ENCODE peak calls at places on chromosome 11, in six cellular contexts. One of them, this sample, is unnamed.

GRCh38 chr11:130872102-130872501 is 44.2 kb downstream of the SNX19 start:
- DNase-seq in mucosa of gallbladder: no peak
- DNase-seq in stimulated activated CD4-positive, alpha-beta T cell treated with anti-CD3 and anti-CD28 coated beads, Interleukin-15, amount 100 ng/mL, for 1 hour: no peak
- DNase-seq in Right ventricle myocardium superior: no peak
- DNase-seq in occipital lobe: no peak
- DNase-seq in COR-L47: no peak
- DNase-seq in this sample: no peak

GRCh38 chr11:60761436-60762190 is 4.9 kb downstream of the MS4A15 start:
- DNase-seq in mucosa of gallbladder: no peak
- DNase-seq in occipital lobe: no peak
- DNase-seq in COR-L47: no peak
- DNase-seq in stimulated activated CD4-positive, alpha-beta T cell treated with anti-CD3 and anti-CD28 coated beads, Interleukin-15, amount 100 ng/mL, for 1 hour: no peak
- DNase-seq in Right ventricle myocardium superior: no peak
- DNase-seq in this sample: no peak

GRCh38 chr11:62664405-62665074 is 470 bp downstream of the C11orf98 start:
- DNase-seq in Right ventricle myocardium superior: no peak
- DNase-seq in occipital lobe: peak
- DNase-seq in stimulated activated CD4-positive, alpha-beta T cell treated with anti-CD3 and anti-CD28 coated beads, Interleukin-15, amount 100 ng/mL, for 1 hour: peak
- DNase-seq in COR-L47: peak
- DNase-seq in mucosa of gallbladder: no peak
- DNase-seq in this sample: peak

GRCh38 chr11:11661356-11662040 is 39.7 kb upstream of the GALNT18 start:
- DNase-seq in Right ventricle myocardium superior: no peak
- DNase-seq in occipital lobe: no peak
- DNase-seq in mucosa of gallbladder: no peak
- DNase-seq in COR-L47: no peak
- DNase-seq in stimulated activated CD4-positive, alpha-beta T cell treated with anti-CD3 and anti-CD28 coated beads, Interleukin-15, amount 100 ng/mL, for 1 hour: no peak
- DNase-seq in this sample: no peak

GRCh38 chr11:130834886-130835285 is 81.4 kb downstream of the SNX19 start:
- DNase-seq in stimulated activated CD4-positive, alpha-beta T cell treated with anti-CD3 and anti-CD28 coated beads, Interleukin-15, amount 100 ng/mL, for 1 hour: no peak
- DNase-seq in Right ventricle myocardium superior: no peak
- DNase-seq in mucosa of gallbladder: no peak
- DNase-seq in occipital lobe: no peak
- DNase-seq in COR-L47: no peak
- DNase-seq in this sample: no peak

GRCh38 chr11:10654211-10655150 is 39.1 kb downstream of the IRAG1 start:
- DNase-seq in COR-L47: no peak
- DNase-seq in Right ventricle myocardium superior: no peak
- DNase-seq in stimulated activated CD4-positive, alpha-beta T cell treated with anti-CD3 and anti-CD28 coated beads, Interleukin-15, amount 100 ng/mL, for 1 hour: no peak
- DNase-seq in occipital lobe: no peak
- DNase-seq in mucosa of gallbladder: no peak
- DNase-seq in this sample: no peak

GRCh38 chr11:66124564-66124963 is 54.5 kb downstream of the PACS1 start:
- DNase-seq in stimulated activated CD4-positive, alpha-beta T cell treated with anti-CD3 and anti-CD28 coated beads, Interleukin-15, amount 100 ng/mL, for 1 hour: no peak
- DNase-seq in Right ventricle myocardium superior: no peak
- DNase-seq in occipital lobe: no peak
- DNase-seq in COR-L47: no peak
- DNase-seq in mucosa of gallbladder: no peak
- DNase-seq in this sample: peak

GRCh38 chr11:65743928-65744698 is 23.5 kb upstream of the RNASEH2C start:
- DNase-seq in occipital lobe: no peak
- DNase-seq in stimulated activated CD4-positive, alpha-beta T cell treated with anti-CD3 and anti-CD28 coated beads, Interleukin-15, amount 100 ng/mL, for 1 hour: no peak
- DNase-seq in mucosa of gallbladder: no peak
- DNase-seq in COR-L47: peak
- DNase-seq in Right ventricle myocardium superior: peak
- DNase-seq in this sample: no peak

GRCh38 chr11:125063429-125064043 is 431 bp downstream of the SLC37A2 start:
- DNase-seq in mucosa of gallbladder: peak
- DNase-seq in COR-L47: no peak
- DNase-seq in occipital lobe: no peak
- DNase-seq in stimulated activated CD4-positive, alpha-beta T cell treated with anti-CD3 and anti-CD28 coated beads, Interleukin-15, amount 100 ng/mL, for 1 hour: no peak
- DNase-seq in Right ventricle myocardium superior: no peak
- DNase-seq in this sample: no peak

GRCh38 chr11:81059356-81059755 is 1618.5 kb upstream of the TENM4 start:
- DNase-seq in COR-L47: no peak
- DNase-seq in mucosa of gallbladder: no peak
- DNase-seq in Right ventricle myocardium superior: no peak
- DNase-seq in stimulated activated CD4-positive, alpha-beta T cell treated with anti-CD3 and anti-CD28 coated beads, Interleukin-15, amount 100 ng/mL, for 1 hour: no peak
- DNase-seq in occipital lobe: no peak
- DNase-seq in this sample: no peak

GRCh38 chr11:65637794-65638317 is at the start of gene SIPA1:
- DNase-seq in Right ventricle myocardium superior: peak
- DNase-seq in stimulated activated CD4-positive, alpha-beta T cell treated with anti-CD3 and anti-CD28 coated beads, Interleukin-15, amount 100 ng/mL, for 1 hour: peak
- DNase-seq in occipital lobe: peak
- DNase-seq in mucosa of gallbladder: peak
- DNase-seq in COR-L47: peak
- DNase-seq in this sample: no peak

GRCh38 chr11:78218707-78219492 is 30.2 kb downstream of the USP35 start:
- DNase-seq in occipital lobe: no peak
- DNase-seq in Right ventricle myocardium superior: no peak
- DNase-seq in stimulated activated CD4-positive, alpha-beta T cell treated with anti-CD3 and anti-CD28 coated beads, Interleukin-15, amount 100 ng/mL, for 1 hour: no peak
- DNase-seq in mucosa of gallbladder: no peak
- DNase-seq in COR-L47: no peak
- DNase-seq in this sample: no peak

GRCh38 chr11:119779195-119780071 is 50.4 kb upstream of the NECTIN1 start:
- DNase-seq in COR-L47: no peak
- DNase-seq in Right ventricle myocardium superior: peak
- DNase-seq in mucosa of gallbladder: no peak
- DNase-seq in occipital lobe: no peak
- DNase-seq in stimulated activated CD4-positive, alpha-beta T cell treated with anti-CD3 and anti-CD28 coated beads, Interleukin-15, amount 100 ng/mL, for 1 hour: no peak
- DNase-seq in this sample: no peak

GRCh38 chr11:75850787-75851186 is 35.8 kb downstream of the UVRAG start:
- DNase-seq in mucosa of gallbladder: no peak
- DNase-seq in Right ventricle myocardium superior: no peak
- DNase-seq in COR-L47: no peak
- DNase-seq in occipital lobe: no peak
- DNase-seq in stimulated activated CD4-positive, alpha-beta T cell treated with anti-CD3 and anti-CD28 coated beads, Interleukin-15, amount 100 ng/mL, for 1 hour: no peak
- DNase-seq in this sample: no peak

GRCh38 chr11:47950396-47950795 is 30.0 kb upstream of the PTPRJ start:
- DNase-seq in Right ventricle myocardium superior: no peak
- DNase-seq in COR-L47: no peak
- DNase-seq in stimulated activated CD4-positive, alpha-beta T cell treated with anti-CD3 and anti-CD28 coated beads, Interleukin-15, amount 100 ng/mL, for 1 hour: peak
- DNase-seq in occipital lobe: no peak
- DNase-seq in mucosa of gallbladder: no peak
- DNase-seq in this sample: no peak

GRCh38 chr11:11982975-11983374 is 25.5 kb downstream of the DKK3 start:
- DNase-seq in mucosa of gallbladder: no peak
- DNase-seq in occipital lobe: no peak
- DNase-seq in stimulated activated CD4-positive, alpha-beta T cell treated with anti-CD3 and anti-CD28 coated beads, Interleukin-15, amount 100 ng/mL, for 1 hour: no peak
- DNase-seq in Right ventricle myocardium superior: no peak
- DNase-seq in COR-L47: no peak
- DNase-seq in this sample: no peak

GRCh38 chr11:92227954-92228935 is 3.6 kb downstream of the FAT3 start:
- DNase-seq in COR-L47: peak
- DNase-seq in Right ventricle myocardium superior: no peak
- DNase-seq in mucosa of gallbladder: no peak
- DNase-seq in occipital lobe: peak
- DNase-seq in stimulated activated CD4-positive, alpha-beta T cell treated with anti-CD3 and anti-CD28 coated beads, Interleukin-15, amount 100 ng/mL, for 1 hour: no peak
- DNase-seq in this sample: no peak

GRCh38 chr11:126607374-126607773 is 251.9 kb downstream of the ST3GAL4 start:
- DNase-seq in occipital lobe: peak
- DNase-seq in stimulated activated CD4-positive, alpha-beta T cell treated with anti-CD3 and anti-CD28 coated beads, Interleukin-15, amount 100 ng/mL, for 1 hour: no peak
- DNase-seq in mucosa of gallbladder: peak
- DNase-seq in COR-L47: peak
- DNase-seq in Right ventricle myocardium superior: no peak
- DNase-seq in this sample: peak

GRCh38 chr11:24373516-24373915 is 123.3 kb upstream of the LUZP2 start:
- DNase-seq in mucosa of gallbladder: no peak
- DNase-seq in stimulated activated CD4-positive, alpha-beta T cell treated with anti-CD3 and anti-CD28 coated beads, Interleukin-15, amount 100 ng/mL, for 1 hour: no peak
- DNase-seq in occipital lobe: no peak
- DNase-seq in Right ventricle myocardium superior: no peak
- DNase-seq in COR-L47: no peak
- DNase-seq in this sample: no peak

GRCh38 chr11:114082415-114082748 is 22.9 kb downstream of the ZBTB16 start:
- DNase-seq in Right ventricle myocardium superior: no peak
- DNase-seq in mucosa of gallbladder: no peak
- DNase-seq in COR-L47: no peak
- DNase-seq in stimulated activated CD4-positive, alpha-beta T cell treated with anti-CD3 and anti-CD28 coated beads, Interleukin-15, amount 100 ng/mL, for 1 hour: no peak
- DNase-seq in occipital lobe: no peak
- DNase-seq in this sample: no peak

GRCh38 chr11:131889146-131889577 is 518.7 kb downstream of the NTM start:
- DNase-seq in mucosa of gallbladder: no peak
- DNase-seq in Right ventricle myocardium superior: no peak
- DNase-seq in COR-L47: peak
- DNase-seq in stimulated activated CD4-positive, alpha-beta T cell treated with anti-CD3 and anti-CD28 coated beads, Interleukin-15, amount 100 ng/mL, for 1 hour: no peak
- DNase-seq in occipital lobe: no peak
- DNase-seq in this sample: no peak

GRCh38 chr11:20102393-20102792 is 57.9 kb downstream of the DBX1 start:
- DNase-seq in mucosa of gallbladder: no peak
- DNase-seq in stimulated activated CD4-positive, alpha-beta T cell treated with anti-CD3 and anti-CD28 coated beads, Interleukin-15, amount 100 ng/mL, for 1 hour: no peak
- DNase-seq in occipital lobe: no peak
- DNase-seq in Right ventricle myocardium superior: no peak
- DNase-seq in COR-L47: no peak
- DNase-seq in this sample: no peak

GRCh38 chr11:20854214-20854613 is 184.8 kb downstream of the NELL1 start:
- DNase-seq in Right ventricle myocardium superior: no peak
- DNase-seq in stimulated activated CD4-positive, alpha-beta T cell treated with anti-CD3 and anti-CD28 coated beads, Interleukin-15, amount 100 ng/mL, for 1 hour: no peak
- DNase-seq in occipital lobe: no peak
- DNase-seq in mucosa of gallbladder: no peak
- DNase-seq in COR-L47: no peak
- DNase-seq in this sample: no peak

GRCh38 chr11:69377953-69378302 is 84.0 kb downstream of the MYEOV start:
- DNase-seq in Right ventricle myocardium superior: no peak
- DNase-seq in COR-L47: no peak
- DNase-seq in mucosa of gallbladder: no peak
- DNase-seq in occipital lobe: no peak
- DNase-seq in stimulated activated CD4-positive, alpha-beta T cell treated with anti-CD3 and anti-CD28 coated beads, Interleukin-15, amount 100 ng/mL, for 1 hour: no peak
- DNase-seq in this sample: peak

GRCh38 chr11:111409915-111410314 is 30.8 kb upstream of the POU2AF1 start:
- DNase-seq in stimulated activated CD4-positive, alpha-beta T cell treated with anti-CD3 and anti-CD28 coated beads, Interleukin-15, amount 100 ng/mL, for 1 hour: no peak
- DNase-seq in mucosa of gallbladder: no peak
- DNase-seq in Right ventricle myocardium superior: no peak
- DNase-seq in occipital lobe: no peak
- DNase-seq in COR-L47: no peak
- DNase-seq in this sample: no peak

GRCh38 chr11:93537022-93537421 is 6.2 kb downstream of the SMCO4 start:
- DNase-seq in COR-L47: no peak
- DNase-seq in Right ventricle myocardium superior: peak
- DNase-seq in stimulated activated CD4-positive, alpha-beta T cell treated with anti-CD3 and anti-CD28 coated beads, Interleukin-15, amount 100 ng/mL, for 1 hour: no peak
- DNase-seq in mucosa of gallbladder: no peak
- DNase-seq in occipital lobe: peak
- DNase-seq in this sample: no peak

GRCh38 chr11:130478204-130478701 is 29.8 kb downstream of the ADAMTS15 start:
- DNase-seq in stimulated activated CD4-positive, alpha-beta T cell treated with anti-CD3 and anti-CD28 coated beads, Interleukin-15, amount 100 ng/mL, for 1 hour: no peak
- DNase-seq in occipital lobe: no peak
- DNase-seq in Right ventricle myocardium superior: peak
- DNase-seq in mucosa of gallbladder: peak
- DNase-seq in COR-L47: no peak
- DNase-seq in this sample: peak

GRCh38 chr11:111512296-111513239 is at the start of gene BTG4:
- DNase-seq in Right ventricle myocardium superior: no peak
- DNase-seq in COR-L47: no peak
- DNase-seq in mucosa of gallbladder: no peak
- DNase-seq in occipital lobe: no peak
- DNase-seq in stimulated activated CD4-positive, alpha-beta T cell treated with anti-CD3 and anti-CD28 coated beads, Interleukin-15, amount 100 ng/mL, for 1 hour: no peak
- DNase-seq in this sample: no peak

GRCh38 chr11:106156290-106156937 is 79.0 kb downstream of the AASDHPPT start:
- DNase-seq in mucosa of gallbladder: peak
- DNase-seq in occipital lobe: peak
- DNase-seq in stimulated activated CD4-positive, alpha-beta T cell treated with anti-CD3 and anti-CD28 coated beads, Interleukin-15, amount 100 ng/mL, for 1 hour: no peak
- DNase-seq in Right ventricle myocardium superior: no peak
- DNase-seq in COR-L47: no peak
- DNase-seq in this sample: no peak

GRCh38 chr11:60873533-60873932 is 6.2 kb downstream of the ZP1 start:
- DNase-seq in COR-L47: no peak
- DNase-seq in stimulated activated CD4-positive, alpha-beta T cell treated with anti-CD3 and anti-CD28 coated beads, Interleukin-15, amount 100 ng/mL, for 1 hour: no peak
- DNase-seq in mucosa of gallbladder: no peak
- DNase-seq in occipital lobe: no peak
- DNase-seq in Right ventricle myocardium superior: no peak
- DNase-seq in this sample: no peak

GRCh38 chr11:71443736-71444410 is 4.3 kb downstream of the DHCR7 start:
- DNase-seq in stimulated activated CD4-positive, alpha-beta T cell treated with anti-CD3 and anti-CD28 coated beads, Interleukin-15, amount 100 ng/mL, for 1 hour: no peak
- DNase-seq in occipital lobe: no peak
- DNase-seq in Right ventricle myocardium superior: peak
- DNase-seq in COR-L47: no peak
- DNase-seq in mucosa of gallbladder: no peak
- DNase-seq in this sample: peak

GRCh38 chr11:36214484-36214883 is 74.7 kb downstream of the COMMD9 start:
- DNase-seq in occipital lobe: no peak
- DNase-seq in stimulated activated CD4-positive, alpha-beta T cell treated with anti-CD3 and anti-CD28 coated beads, Interleukin-15, amount 100 ng/mL, for 1 hour: no peak
- DNase-seq in COR-L47: no peak
- DNase-seq in mucosa of gallbladder: no peak
- DNase-seq in Right ventricle myocardium superior: no peak
- DNase-seq in this sample: no peak

GRCh38 chr11:35617687-35618496 is at the start of gene FJX1:
- DNase-seq in COR-L47: peak
- DNase-seq in Right ventricle myocardium superior: peak
- DNase-seq in occipital lobe: peak
- DNase-seq in mucosa of gallbladder: peak
- DNase-seq in stimulated activated CD4-positive, alpha-beta T cell treated with anti-CD3 and anti-CD28 coated beads, Interleukin-15, amount 100 ng/mL, for 1 hour: peak
- DNase-seq in this sample: no peak

GRCh38 chr11:19458721-19459120 is 218.0 kb upstream of the E2F8 start:
- DNase-seq in stimulated activated CD4-positive, alpha-beta T cell treated with anti-CD3 and anti-CD28 coated beads, Interleukin-15, amount 100 ng/mL, for 1 hour: no peak
- DNase-seq in mucosa of gallbladder: no peak
- DNase-seq in occipital lobe: no peak
- DNase-seq in COR-L47: no peak
- DNase-seq in Right ventricle myocardium superior: no peak
- DNase-seq in this sample: no peak